ENCODE peak calls at places on chromosome 21, in seven cellular contexts. One of them, this sample, is unnamed.

GRCh38 chr21:34706337-34706736 is 37.5 kb downstream of the CLIC6 start:
- DNase-seq in IMR-90: no peak
- DNase-seq in mesenchymal stem cell: no peak
- DNase-seq in H1: no peak
- DNase-seq in neuronal stem cell: no peak
- DNase-seq in H9: no peak
- DNase-seq in mesendoderm: no peak
- DNase-seq in this sample: no peak

GRCh38 chr21:44758141-44758561 is 43.5 kb downstream of the UBE2G2 start:
- DNase-seq in IMR-90: no peak
- DNase-seq in mesenchymal stem cell: no peak
- DNase-seq in H1: no peak
- DNase-seq in neuronal stem cell: no peak
- DNase-seq in H9: peak; percentile 17
- DNase-seq in mesendoderm: no peak
- DNase-seq in this sample: no peak

GRCh38 chr21:25456672-25457071 is 150.6 kb downstream of the MRPL39 start:
- DNase-seq in IMR-90: peak; percentile 7
- DNase-seq in mesenchymal stem cell: no peak
- DNase-seq in H1: no peak
- DNase-seq in neuronal stem cell: no peak
- DNase-seq in H9: no peak
- DNase-seq in mesendoderm: no peak
- DNase-seq in this sample: no peak

GRCh38 chr21:34523019-34523418 is 11.0 kb upstream of the KCNE1 start:
- DNase-seq in IMR-90: no peak
- DNase-seq in mesenchymal stem cell: no peak
- DNase-seq in H1: no peak
- DNase-seq in neuronal stem cell: no peak
- DNase-seq in H9: no peak
- DNase-seq in mesendoderm: no peak
- DNase-seq in this sample: no peak

GRCh38 chr21:43297989-43298388 is 128.9 kb downstream of the SIK1 start:
- DNase-seq in IMR-90: no peak
- DNase-seq in mesenchymal stem cell: no peak
- DNase-seq in H1: no peak
- DNase-seq in neuronal stem cell: no peak
- DNase-seq in H9: no peak
- DNase-seq in mesendoderm: no peak
- DNase-seq in this sample: no peak

GRCh38 chr21:33821580-33822322 is 93.9 kb downstream of the ATP5PO start:
- DNase-seq in IMR-90: no peak
- DNase-seq in mesenchymal stem cell: no peak
- DNase-seq in H1: no peak
- DNase-seq in neuronal stem cell: no peak
- DNase-seq in H9: no peak
- DNase-seq in mesendoderm: no peak
- DNase-seq in this sample: no peak

GRCh38 chr21:33238146-33238545 is 8.4 kb downstream of the IFNAR2 start:
- DNase-seq in IMR-90: no peak
- DNase-seq in mesenchymal stem cell: no peak
- DNase-seq in H1: no peak
- DNase-seq in neuronal stem cell: no peak
- DNase-seq in H9: no peak
- DNase-seq in mesendoderm: no peak
- DNase-seq in this sample: no peak

GRCh38 chr21:33071878-33072306 is 2.0 kb downstream of the OLIG1 start:
- DNase-seq in IMR-90: peak; percentile 10
- DNase-seq in mesenchymal stem cell: peak; percentile 23
- DNase-seq in H1: peak; percentile 54
- DNase-seq in neuronal stem cell: no peak
- DNase-seq in H9: peak; percentile 48
- DNase-seq in mesendoderm: peak; percentile 27
- DNase-seq in this sample: peak; percentile 56

GRCh38 chr21:22516230-22516629 is 1518.0 kb downstream of the NCAM2 start:
- DNase-seq in IMR-90: no peak
- DNase-seq in mesenchymal stem cell: no peak
- DNase-seq in H1: no peak
- DNase-seq in neuronal stem cell: no peak
- DNase-seq in H9: no peak
- DNase-seq in mesendoderm: no peak
- DNase-seq in this sample: no peak

GRCh38 chr21:39282911-39283310 is 30.5 kb downstream of the BRWD1 start:
- DNase-seq in IMR-90: no peak
- DNase-seq in mesenchymal stem cell: no peak
- DNase-seq in H1: no peak
- DNase-seq in neuronal stem cell: no peak
- DNase-seq in H9: no peak
- DNase-seq in mesendoderm: no peak
- DNase-seq in this sample: no peak

GRCh38 chr21:35368326-35368725 is 319.2 kb upstream of the RUNX1 start:
- DNase-seq in IMR-90: no peak
- DNase-seq in mesenchymal stem cell: no peak
- DNase-seq in H1: no peak
- DNase-seq in neuronal stem cell: no peak
- DNase-seq in H9: no peak
- DNase-seq in mesendoderm: no peak
- DNase-seq in this sample: no peak

GRCh38 chr21:34187935-34188334 is 114.6 kb downstream of the MRPS6 start:
- DNase-seq in IMR-90: no peak
- DNase-seq in mesenchymal stem cell: no peak
- DNase-seq in H1: no peak
- DNase-seq in neuronal stem cell: no peak
- DNase-seq in H9: no peak
- DNase-seq in mesendoderm: no peak
- DNase-seq in this sample: no peak

GRCh38 chr21:26179501-26179900 is 8.9 kb upstream of the APP start:
- DNase-seq in IMR-90: no peak
- DNase-seq in mesenchymal stem cell: no peak
- DNase-seq in H1: no peak
- DNase-seq in neuronal stem cell: no peak
- DNase-seq in H9: no peak
- DNase-seq in mesendoderm: no peak
- DNase-seq in this sample: peak; percentile 35

GRCh38 chr21:15820857-15821256 is 91.1 kb downstream of the USP25 start:
- DNase-seq in IMR-90: peak; percentile 47
- DNase-seq in mesenchymal stem cell: no peak
- DNase-seq in H1: no peak
- DNase-seq in neuronal stem cell: no peak
- DNase-seq in H9: no peak
- DNase-seq in mesendoderm: no peak
- DNase-seq in this sample: no peak

GRCh38 chr21:16061194-16061593 is 331.4 kb downstream of the USP25 start:
- DNase-seq in IMR-90: no peak
- DNase-seq in mesenchymal stem cell: no peak
- DNase-seq in H1: no peak
- DNase-seq in neuronal stem cell: no peak
- DNase-seq in H9: no peak
- DNase-seq in mesendoderm: no peak
- DNase-seq in this sample: no peak

GRCh38 chr21:42474043-42474831 is 21.8 kb downstream of the RSPH1 start:
- DNase-seq in IMR-90: no peak
- DNase-seq in mesenchymal stem cell: peak; percentile 26
- DNase-seq in H1: no peak
- DNase-seq in neuronal stem cell: no peak
- DNase-seq in H9: peak; percentile 71
- DNase-seq in mesendoderm: peak; percentile 87
- DNase-seq in this sample: no peak

GRCh38 chr21:42341776-42342542 is 8.8 kb downstream of the TFF2 start:
- DNase-seq in IMR-90: no peak
- DNase-seq in mesenchymal stem cell: no peak
- DNase-seq in H1: peak; percentile 19
- DNase-seq in neuronal stem cell: no peak
- DNase-seq in H9: no peak
- DNase-seq in mesendoderm: peak; percentile 8
- DNase-seq in this sample: no peak

GRCh38 chr21:37792046-37792445 is 124.2 kb downstream of the KCNJ6 start:
- DNase-seq in IMR-90: peak; percentile 52
- DNase-seq in mesenchymal stem cell: peak; percentile 33
- DNase-seq in H1: no peak
- DNase-seq in neuronal stem cell: no peak
- DNase-seq in H9: no peak
- DNase-seq in mesendoderm: no peak
- DNase-seq in this sample: no peak

GRCh38 chr21:34227386-34227852 is 136.4 kb upstream of the KCNE2 start:
- DNase-seq in IMR-90: peak; percentile 45
- DNase-seq in mesenchymal stem cell: peak; percentile 73
- DNase-seq in H1: no peak
- DNase-seq in neuronal stem cell: no peak
- DNase-seq in H9: no peak
- DNase-seq in mesendoderm: no peak
- DNase-seq in this sample: no peak

GRCh38 chr21:37001446-37001845 is 5.1 kb upstream of the RIPPLY3 start:
- DNase-seq in IMR-90: no peak
- DNase-seq in mesenchymal stem cell: no peak
- DNase-seq in H1: no peak
- DNase-seq in neuronal stem cell: no peak
- DNase-seq in H9: no peak
- DNase-seq in mesendoderm: no peak
- DNase-seq in this sample: no peak

GRCh38 chr21:28224191-28224755 is 768.4 kb downstream of the LTN1 start:
- DNase-seq in IMR-90: no peak
- DNase-seq in mesenchymal stem cell: no peak
- DNase-seq in H1: no peak
- DNase-seq in neuronal stem cell: no peak
- DNase-seq in H9: no peak
- DNase-seq in mesendoderm: no peak
- DNase-seq in this sample: no peak
- H2AK5ac ChIP-seq in IMR-90: no peak overlapping the region
- H2AK5ac ChIP-seq in mesenchymal stem cell: no peak overlapping the region
- H2AK5ac ChIP-seq in H1: no peak overlapping the region
- H2AK5ac ChIP-seq in neuronal stem cell: no peak overlapping the region
- H2AK5ac ChIP-seq in H9: no peak overlapping the region
- H2AK5ac ChIP-seq in mesendoderm: no peak overlapping the region
- H2AK5ac ChIP-seq in this sample: no peak overlapping the region

GRCh38 chr21:46211786-46212720 is 16.5 kb downstream of the LSS start:
- DNase-seq in IMR-90: no peak
- DNase-seq in mesenchymal stem cell: no peak
- DNase-seq in H1: no peak
- DNase-seq in neuronal stem cell: no peak
- DNase-seq in H9: no peak
- DNase-seq in mesendoderm: no peak
- DNase-seq in this sample: no peak
- H3K23ac ChIP-seq in IMR-90: no peak overlapping the region
- H3K23ac ChIP-seq in mesenchymal stem cell: no peak overlapping the region
- H3K23ac ChIP-seq in H1: no peak overlapping the region
- H3K23ac ChIP-seq in neuronal stem cell: peak overlapping the region; percentile 80
- H3K23ac ChIP-seq in H9: no peak overlapping the region
- H3K23ac ChIP-seq in mesendoderm: no peak overlapping the region
- H3K23ac ChIP-seq in this sample: no peak overlapping the region

GRCh38 chr21:40586575-40586974 is 260.4 kb downstream of the DSCAM start:
- DNase-seq in IMR-90: no peak
- DNase-seq in mesenchymal stem cell: no peak
- DNase-seq in H1: no peak
- DNase-seq in neuronal stem cell: no peak
- DNase-seq in H9: no peak
- DNase-seq in mesendoderm: no peak
- DNase-seq in this sample: no peak

DNA sequence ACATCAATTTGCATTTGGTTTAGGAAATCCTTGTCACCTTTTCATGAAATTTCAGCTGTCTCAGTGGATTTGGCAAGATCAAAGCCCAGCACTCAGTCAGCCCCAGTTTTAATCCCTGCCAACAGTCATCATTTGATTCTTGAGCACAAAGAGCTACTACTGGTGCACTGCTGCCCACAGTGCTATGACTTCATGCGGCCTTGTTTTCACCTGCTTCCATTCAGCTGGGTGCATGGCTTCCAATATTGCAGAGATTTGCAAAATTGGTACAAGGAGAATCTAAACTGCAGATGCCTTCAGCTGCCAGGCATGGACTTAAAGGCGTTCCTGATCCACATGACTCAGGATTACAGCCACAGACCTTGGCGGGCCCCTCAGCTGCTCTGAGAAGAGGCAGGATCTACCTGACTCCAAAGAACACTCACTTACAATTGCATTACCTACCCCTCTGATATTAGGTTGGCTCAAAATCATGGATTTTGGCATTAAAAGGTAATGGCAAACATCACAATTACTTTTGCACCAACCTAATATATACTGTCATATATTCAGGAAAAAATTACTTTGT is 259.1 kb downstream of the DSCAM start:
- DNase-seq in IMR-90: no peak
- DNase-seq in mesenchymal stem cell: no peak
- DNase-seq in H1: no peak
- DNase-seq in neuronal stem cell: peak; percentile 0
- DNase-seq in H9: no peak
- DNase-seq in mesendoderm: peak; percentile 35
- DNase-seq in this sample: no peak
- H2AK5ac ChIP-seq in IMR-90: no peak overlapping the region
- H2AK5ac ChIP-seq in mesenchymal stem cell: no peak overlapping the region
- H2AK5ac ChIP-seq in H1: no peak overlapping the region
- H2AK5ac ChIP-seq in neuronal stem cell: no peak overlapping the region
- H2AK5ac ChIP-seq in H9: no peak overlapping the region
- H2AK5ac ChIP-seq in mesendoderm: no peak overlapping the region
- H2AK5ac ChIP-seq in this sample: no peak overlapping the region

DNA sequence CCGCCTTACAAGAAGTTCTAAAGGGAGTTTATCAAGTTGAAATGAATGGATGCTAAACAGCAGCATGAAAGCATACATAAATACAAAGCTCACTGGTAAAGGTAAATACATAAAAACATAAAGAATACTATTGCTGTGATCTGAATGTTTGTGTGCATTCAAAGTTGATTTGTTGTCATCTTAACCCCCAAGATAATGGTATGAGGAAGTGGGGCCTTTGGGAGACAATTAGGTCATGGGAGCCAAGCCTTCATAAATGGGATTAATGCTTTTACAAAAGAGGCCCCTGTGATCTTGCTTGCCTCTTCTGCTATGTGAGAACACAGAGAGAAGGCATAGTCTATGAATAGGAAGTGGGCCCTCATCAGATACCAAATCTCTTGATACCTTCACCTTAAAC is 209.0 kb upstream of the SAMSN1 start:
- DNase-seq in IMR-90: no peak
- DNase-seq in mesenchymal stem cell: no peak
- DNase-seq in H1: no peak
- DNase-seq in neuronal stem cell: no peak
- DNase-seq in H9: no peak
- DNase-seq in mesendoderm: no peak
- DNase-seq in this sample: no peak
- H3K23ac ChIP-seq in IMR-90: no peak overlapping the region
- H3K23ac ChIP-seq in mesenchymal stem cell: no peak overlapping the region
- H3K23ac ChIP-seq in H1: no peak overlapping the region
- H3K23ac ChIP-seq in neuronal stem cell: no peak overlapping the region
- H3K23ac ChIP-seq in H9: no peak overlapping the region
- H3K23ac ChIP-seq in mesendoderm: no peak overlapping the region
- H3K23ac ChIP-seq in this sample: no peak overlapping the region

This sample was measured in trophoblast cell.